ENCODE peak calls at places on chromosomes 2 and 18, in six cellular contexts. S is fibroblast of villous mesenchyme; K is iPS DF 6.9; B is CD8-positive, alpha-beta memory T cell; Q is T-helper 17 cell; G is NCI-H1436 treated with DMSO at 0.1 percent for 48 hours. C is an unnamed sample.

GRCh38 chr2:69733338-69734039 is 8.4 kb upstream of the ANXA4 start:
- DNase-seq in S (no peak), K (no peak), B (no peak), Q (no peak), G (no peak), C (no peak)

GRCh38 chr18:54734059-54734458 is 94.2 kb upstream of the RAB27B start:
- DNase-seq in S (peak), K (no peak), B (no peak), Q (no peak), G (no peak), C (no peak)

GRCh38 chr2:231648579-231649174 is 56.0 kb downstream of the TEX44 start:
- DNase-seq in S (peak), K (no peak), B (peak), Q (peak), G (no peak), C (peak)

GRCh38 chr18:3824101-3824500 is 374.1 kb downstream of the TGIF1 start:
- DNase-seq in S (peak), K (no peak), B (no peak), Q (no peak), G (no peak), C (no peak)

GRCh38 chr18:79531926-79532689 is 136.4 kb downstream of the NFATC1 start:
- DNase-seq in S (peak), K (no peak), B (no peak), Q (no peak), G (no peak), C (no peak)

GRCh38 chr18:45014047-45014501 is 333.4 kb downstream of the SETBP1 start:
- DNase-seq in S (peak), K (no peak), B (no peak), Q (no peak), G (no peak), C (no peak)

GRCh38 chr2:215565897-215566296 is 130.0 kb upstream of the FN1 start:
- DNase-seq in S (no peak), K (no peak), B (no peak), Q (no peak), G (no peak), C (no peak)

GRCh38 chr2:137771064-137771463 is 193.2 kb upstream of the HNMT start:
- DNase-seq in S (no peak), K (no peak), B (no peak), Q (no peak), G (no peak), C (no peak)

GRCh38 chr2:172845008-172845670 is 109.5 kb downstream of the RAPGEF4 start:
- DNase-seq in S (no peak), K (no peak), B (no peak), Q (no peak), G (no peak), C (no peak)

GRCh38 chr2:171432206-171432968 is 1.4 kb downstream of the METTL8 start:
- DNase-seq in S (peak), K (no peak), B (no peak), Q (no peak), G (no peak), C (no peak)

GRCh38 chr2:127857494-127857818 is 499 bp downstream of the POLR2D start:
- DNase-seq in S (no peak), K (no peak), B (no peak), Q (no peak), G (no peak), C (no peak)

GRCh38 chr2:109284816-109285215 is 155.8 kb downstream of the SH3RF3 start:
- DNase-seq in S (peak), K (no peak), B (no peak), Q (no peak), G (no peak), C (peak)

GRCh38 chr2:173750332-173750731 is 214.8 kb downstream of the SP3 start:
- DNase-seq in S (peak), K (no peak), B (no peak), Q (no peak), G (no peak), C (no peak)

GRCh38 chr18:60413944-60414547 is 41.5 kb upstream of the MC4R start:
- DNase-seq in S (peak), K (peak), B (no peak), Q (no peak), G (no peak), C (no peak)